ENCODE peak calls at places on chromosomes 4 and X, in four cellular contexts. One of them, this sample, is unnamed.

GRCh38 chr4:15202481-15202880 is 200.2 kb downstream of the CPEB2 start:
- DNase-seq in HepG2: no peak
- DNase-seq in K562: no peak
- DNase-seq in SK-N-SH: no peak
- DNase-seq in this sample: no peak

GRCh38 chrX:19156223-19156622 is 34.0 kb upstream of the ADGRG2 start:
- DNase-seq in SK-N-SH: no peak
- DNase-seq in K562: no peak
- DNase-seq in HepG2: no peak
- DNase-seq in this sample: peak; percentile 12

GRCh38 chrX:68833855-68834331 is 5.1 kb downstream of the EFNB1 start:
- DNase-seq in HepG2: no peak
- DNase-seq in K562: no peak
- DNase-seq in SK-N-SH: no peak
- DNase-seq in this sample: no peak

GRCh38 chr4:10054571-10055041 is 33.3 kb upstream of the SLC2A9 start:
- DNase-seq in SK-N-SH: no peak
- DNase-seq in HepG2: peak; percentile 48
- DNase-seq in K562: no peak
- DNase-seq in this sample: no peak

GRCh38 chr4:107243141-107243779 is 207.1 kb upstream of the DKK2 start:
- DNase-seq in HepG2: no peak
- DNase-seq in SK-N-SH: peak; percentile 11
- DNase-seq in K562: no peak
- DNase-seq in this sample: no peak

GRCh38 chr4:7303561-7303960 is 111.2 kb downstream of the SORCS2 start:
- DNase-seq in K562: no peak
- DNase-seq in SK-N-SH: no peak
- DNase-seq in HepG2: no peak
- DNase-seq in this sample: no peak

GRCh38 chr4:76434901-76435688 is at the start of gene SHROOM3:
- DNase-seq in HepG2: no peak
- DNase-seq in SK-N-SH: no peak
- DNase-seq in K562: no peak
- DNase-seq in this sample: no peak

GRCh38 chrX:9612146-9612505 is 147.3 kb downstream of the TBL1X start:
- DNase-seq in SK-N-SH: peak; percentile 49
- DNase-seq in HepG2: no peak
- DNase-seq in K562: no peak
- DNase-seq in this sample: no peak

GRCh38 chrX:46444011-46444410 is 101.2 kb downstream of the ZNF674 start:
- DNase-seq in HepG2: peak; percentile 40
- DNase-seq in SK-N-SH: no peak
- DNase-seq in K562: peak; percentile 14
- DNase-seq in this sample: no peak

GRCh38 chrX:100662791-100663190 is 18.8 kb downstream of the SRPX2 start:
- DNase-seq in HepG2: no peak
- DNase-seq in SK-N-SH: no peak
- DNase-seq in K562: no peak
- DNase-seq in this sample: no peak
- TF ChIP-seq FOXJ3 in HepG2: no peak
- TF ChIP-seq FOXJ3 in SK-N-SH: no peak
- TF ChIP-seq FOXJ3 in K562: no peak
- TF ChIP-seq FOXJ3 in this sample: no peak

GRCh38 chr4:77818077-77818666 is 996 bp downstream of the CNOT6L start:
- DNase-seq in K562: peak; percentile 86
- DNase-seq in SK-N-SH: peak; percentile 76
- DNase-seq in HepG2: peak; percentile 85
- DNase-seq in this sample: peak; percentile 53
- TF ChIP-seq FOXJ3 in K562: no peak
- TF ChIP-seq FOXJ3 in SK-N-SH: no peak
- TF ChIP-seq FOXJ3 in HepG2: no peak
- TF ChIP-seq FOXJ3 in this sample: no peak

GRCh38 chr4:139890810-139891209 is 225.2 kb downstream of the MGST2 start:
- DNase-seq in SK-N-SH: no peak
- DNase-seq in K562: no peak
- DNase-seq in HepG2: no peak
- DNase-seq in this sample: no peak
- TF ChIP-seq FOXJ3 in SK-N-SH: no peak
- TF ChIP-seq FOXJ3 in K562: no peak
- TF ChIP-seq FOXJ3 in HepG2: no peak
- TF ChIP-seq FOXJ3 in this sample: no peak

GRCh38 chr4:128358903-128359260 is 71.3 kb upstream of the PGRMC2 start:
- DNase-seq in SK-N-SH: no peak
- DNase-seq in HepG2: no peak
- DNase-seq in K562: no peak
- DNase-seq in this sample: no peak
- TF ChIP-seq FOXJ3 in SK-N-SH: no peak
- TF ChIP-seq FOXJ3 in HepG2: no peak
- TF ChIP-seq FOXJ3 in K562: no peak
- TF ChIP-seq FOXJ3 in this sample: no peak

GRCh38 chr4:52037730-52038108 is 380 bp downstream of the SGCB start:
- DNase-seq in SK-N-SH: peak; percentile 90
- DNase-seq in HepG2: no peak
- DNase-seq in K562: no peak
- DNase-seq in this sample: peak; percentile 64
- TF ChIP-seq FOXJ3 in SK-N-SH: no peak
- TF ChIP-seq FOXJ3 in HepG2: no peak
- TF ChIP-seq FOXJ3 in K562: no peak
- TF ChIP-seq FOXJ3 in this sample: no peak

DNA sequence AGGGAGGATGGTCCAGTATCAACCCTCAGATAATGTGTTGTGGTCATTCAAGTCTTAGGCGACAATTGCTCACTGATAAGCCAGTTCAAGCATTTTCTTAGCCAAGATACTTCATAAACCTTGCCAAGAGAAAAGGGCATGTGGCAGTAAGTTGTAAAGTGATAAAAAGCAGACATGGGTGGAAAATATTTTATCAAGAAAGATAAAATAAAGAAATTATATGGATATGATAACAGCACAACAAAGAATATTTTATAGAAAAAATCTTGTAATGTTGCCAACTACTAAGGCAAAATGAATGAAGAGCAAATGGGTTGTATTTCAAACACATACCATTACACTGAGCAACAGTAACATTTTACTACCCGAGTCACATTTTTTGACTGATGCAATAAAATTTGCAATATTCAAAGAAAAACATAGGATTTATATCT is 217.4 kb upstream of the PITX2 start:
- DNase-seq in HepG2: no peak
- DNase-seq in SK-N-SH: no peak
- DNase-seq in K562: no peak
- DNase-seq in this sample: no peak
- TF ChIP-seq FOXJ3 in HepG2: no peak
- TF ChIP-seq FOXJ3 in SK-N-SH: no peak
- TF ChIP-seq FOXJ3 in K562: no peak
- TF ChIP-seq FOXJ3 in this sample: no peak

This sample was measured in WTC11.